ENCODE peak calls at places on chromosomes 3 and 15, in seven cellular contexts. One of them, this sample, is unnamed.

GRCh38 chr3:33918357-33918756 is 119.9 kb downstream of the PDCD6IP start:
- DNase-seq in activated CD8-positive, alpha-beta memory T cell treated with anti-CD3 and anti-CD28 coated beads for 4 hours: no peak
- DNase-seq in T-cell: no peak
- DNase-seq in KBM-7: no peak
- DNase-seq in NCI-H1105 treated with DMSO at 0.1 percent for 48 hours: no peak
- DNase-seq in heart left ventricle: no peak
- DNase-seq in GM20000: no peak
- DNase-seq in this sample: no peak

GRCh38 chr3:152656207-152657001 is 178.5 kb upstream of the P2RY1 start:
- DNase-seq in activated CD8-positive, alpha-beta memory T cell treated with anti-CD3 and anti-CD28 coated beads for 4 hours: no peak
- DNase-seq in T-cell: no peak
- DNase-seq in KBM-7: peak; percentile 74
- DNase-seq in NCI-H1105 treated with DMSO at 0.1 percent for 48 hours: no peak
- DNase-seq in heart left ventricle: no peak
- DNase-seq in GM20000: no peak
- DNase-seq in this sample: no peak

GRCh38 chr3:78004578-78004977 is 964.7 kb downstream of the ROBO2 start:
- DNase-seq in activated CD8-positive, alpha-beta memory T cell treated with anti-CD3 and anti-CD28 coated beads for 4 hours: no peak
- DNase-seq in T-cell: no peak
- DNase-seq in KBM-7: no peak
- DNase-seq in NCI-H1105 treated with DMSO at 0.1 percent for 48 hours: no peak
- DNase-seq in heart left ventricle: no peak
- DNase-seq in GM20000: no peak
- DNase-seq in this sample: no peak

GRCh38 chr3:153783804-153784203 is 337.4 kb upstream of the ARHGEF26 start:
- DNase-seq in activated CD8-positive, alpha-beta memory T cell treated with anti-CD3 and anti-CD28 coated beads for 4 hours: no peak
- DNase-seq in T-cell: no peak
- DNase-seq in KBM-7: no peak
- DNase-seq in NCI-H1105 treated with DMSO at 0.1 percent for 48 hours: no peak
- DNase-seq in heart left ventricle: no peak
- DNase-seq in GM20000: no peak
- DNase-seq in this sample: no peak

GRCh38 chr15:98142584-98142983 is 182.1 kb downstream of the ARRDC4 start:
- DNase-seq in activated CD8-positive, alpha-beta memory T cell treated with anti-CD3 and anti-CD28 coated beads for 4 hours: no peak
- DNase-seq in T-cell: no peak
- DNase-seq in KBM-7: no peak
- DNase-seq in NCI-H1105 treated with DMSO at 0.1 percent for 48 hours: no peak
- DNase-seq in heart left ventricle: no peak
- DNase-seq in GM20000: no peak
- DNase-seq in this sample: no peak

GRCh38 chr3:54131026-54131605 is 8.8 kb downstream of the CACNA2D3 start:
- DNase-seq in activated CD8-positive, alpha-beta memory T cell treated with anti-CD3 and anti-CD28 coated beads for 4 hours: no peak
- DNase-seq in T-cell: no peak
- DNase-seq in KBM-7: no peak
- DNase-seq in NCI-H1105 treated with DMSO at 0.1 percent for 48 hours: no peak
- DNase-seq in heart left ventricle: no peak
- DNase-seq in GM20000: no peak
- DNase-seq in this sample: no peak

GRCh38 chr15:68700395-68701123 is 120.1 kb downstream of the ANP32A start:
- DNase-seq in activated CD8-positive, alpha-beta memory T cell treated with anti-CD3 and anti-CD28 coated beads for 4 hours: no peak
- DNase-seq in T-cell: no peak
- DNase-seq in KBM-7: peak; percentile 16
- DNase-seq in NCI-H1105 treated with DMSO at 0.1 percent for 48 hours: peak; percentile 21
- DNase-seq in heart left ventricle: peak; percentile 83
- DNase-seq in GM20000: no peak
- DNase-seq in this sample: no peak

GRCh38 chr3:83034806-83035703 is 1273.6 kb upstream of the GBE1 start:
- DNase-seq in activated CD8-positive, alpha-beta memory T cell treated with anti-CD3 and anti-CD28 coated beads for 4 hours: no peak
- DNase-seq in T-cell: no peak
- DNase-seq in KBM-7: no peak
- DNase-seq in NCI-H1105 treated with DMSO at 0.1 percent for 48 hours: no peak
- DNase-seq in heart left ventricle: no peak
- DNase-seq in GM20000: no peak
- DNase-seq in this sample: no peak

This sample was measured in naive B cell.